ENCODE peak calls at places on chromosomes 7 and 10, in ten cellular contexts. F is retina, K is Daoy, Y is anterior cingulate cortex, R is hypothalamus, J is NCI-H524, Q is kidney glomerular epithelial cell, U is G401, L is omental fat pad, I is skeletal muscle cell. E is an unnamed sample.

GRCh38 chr7:151017953-151018420 is 6.3 kb downstream of the ATG9B start:
- DNase-seq in F (peak), K (peak), Y (peak), R (no peak), J (peak), Q (peak), U (peak), L (peak), I (no peak), E (peak)

GRCh38 chr7:16993543-16993942 is 111.8 kb upstream of the AGR3 start:
- DNase-seq in F (no peak), K (no peak), Y (no peak), R (no peak), J (no peak), Q (no peak), U (no peak), L (no peak), I (no peak), E (no peak)

GRCh38 chr10:75825220-75825619 is 393.8 kb downstream of the LRMDA start:
- DNase-seq in F (no peak), K (no peak), Y (no peak), R (no peak), J (no peak), Q (no peak), U (no peak), L (no peak), I (no peak), E (no peak)

GRCh38 chr7:13742719-13743640 is 246.5 kb downstream of the ETV1 start:
- DNase-seq in F (peak), K (peak), Y (peak), R (no peak), J (peak), Q (peak), U (peak), L (no peak), I (peak), E (no peak)

GRCh38 chr7:128240696-128241386 is at the start of gene LEP:
- DNase-seq in F (no peak), K (no peak), Y (no peak), R (no peak), J (no peak), Q (no peak), U (no peak), L (no peak), I (no peak), E (no peak)

GRCh38 chr10:5283305-5284158 is 81.2 kb upstream of the UCN3 start:
- DNase-seq in F (peak), K (peak), Y (peak), R (no peak), J (peak), Q (peak), U (peak), L (no peak), I (no peak), E (peak)

GRCh38 chr7:101612885-101613490 is 16.1 kb downstream of the MYL10 start:
- DNase-seq in F (no peak), K (no peak), Y (no peak), R (no peak), J (no peak), Q (no peak), U (no peak), L (no peak), I (no peak), E (no peak)

GRCh38 chr10:99984201-99984600 is 25.5 kb downstream of the DNMBP start:
- DNase-seq in F (no peak), K (no peak), Y (no peak), R (no peak), J (no peak), Q (no peak), U (no peak), L (no peak), I (no peak), E (no peak)

GRCh38 chr7:106265133-106265532 is 19.6 kb downstream of the NAMPT start:
- DNase-seq in F (no peak), K (no peak), Y (no peak), R (no peak), J (no peak), Q (no peak), U (no peak), L (no peak), I (no peak), E (no peak)

GRCh38 chr7:107151538-107151937 is 17.3 kb upstream of the HBP1 start:
- DNase-seq in F (no peak), K (no peak), Y (no peak), R (no peak), J (no peak), Q (no peak), U (no peak), L (no peak), I (no peak), E (no peak)

GRCh38 chr10:105354010-105354409 is 712.9 kb downstream of the SORCS3 start:
- DNase-seq in F (no peak), K (no peak), Y (no peak), R (no peak), J (no peak), Q (no peak), U (no peak), L (no peak), I (no peak), E (no peak)